ENCODE peak calls at places on chromosomes 4 and X, in seven cellular contexts. V is tibial artery, C is breast epithelium, N is right lobe of liver, D is testis, W is hepatocyte, M is fibroblast of lung. J is an unnamed sample.

GRCh38 chrX:110082156-110082555 is 79.2 kb downstream of the TMEM164 start:
- DNase-seq in C (no peak), M (peak; percentile 95), V (no peak), W (no peak), N (no peak), D (peak; percentile 13), J (no peak)

GRCh38 chr4:129561886-129562285 is 465.9 kb downstream of the C4orf33 start:
- DNase-seq in M (peak; percentile 52), C (no peak), V (no peak), N (no peak), W (no peak), D (no peak), J (no peak)

GRCh38 chrX:54237014-54237413 is 54.0 kb upstream of the FAM120C start:
- DNase-seq in W (no peak), V (no peak), D (no peak), C (no peak), M (no peak), N (no peak), J (no peak)

GRCh38 chr4:34046580-34046979 is 2197.7 kb downstream of the ARAP2 start:
- DNase-seq in C (no peak), N (no peak), V (no peak), M (peak; percentile 66), D (no peak), W (peak; percentile 13), J (no peak)

GRCh38 chr4:151581575-151581974 is 172.6 kb downstream of the FHIP1A start:
- DNase-seq in M (no peak), W (no peak), V (no peak), N (no peak), D (no peak), C (no peak), J (no peak)

GRCh38 chr4:13313856-13314255 is 170.3 kb downstream of the RAB28 start:
- DNase-seq in W (no peak), D (no peak), N (no peak), V (no peak), M (no peak), C (no peak), J (no peak)

GRCh38 chr4:114386637-114387233 is 211.9 kb upstream of the UGT8 start:
- DNase-seq in V (no peak), W (peak; percentile 53), C (no peak), M (peak; percentile 31), N (no peak), D (no peak), J (no peak)

GRCh38 chrX:154061801-154062200 is 35.7 kb downstream of the MECP2 start:
- DNase-seq in N (no peak), W (no peak), D (no peak), C (no peak), V (no peak), M (no peak), J (no peak)

GRCh38 chrX:1427756-1428155 is 25.0 kb downstream of the ASMTL start:
- DNase-seq in C (no peak), N (no peak), V (no peak), W (no peak), M (no peak), D (peak; percentile 8), J (peak; percentile 6)

GRCh38 chr4:121784975-121785374 is 16.1 kb upstream of the EXOSC9 start:
- DNase-seq in M (peak; percentile 98), W (no peak), D (no peak), C (peak; percentile 78), V (no peak), N (no peak), J (no peak)

GRCh38 chrX:149365061-149365460 is 140.0 kb downstream of the IDS start:
- DNase-seq in D (no peak), M (peak; percentile 78), V (no peak), C (no peak), W (no peak), N (no peak), J (no peak)

GRCh38 chr4:97498875-97499274 is 644.4 kb downstream of the STPG2 start:
- DNase-seq in N (no peak), C (no peak), D (no peak), V (no peak), W (peak; percentile 18), M (peak; percentile 91), J (no peak)

GRCh38 chr4:111074523-111075114 is 451.7 kb upstream of the PITX2 start:
- DNase-seq in W (no peak), N (no peak), D (no peak), C (no peak), V (no peak), M (no peak), J (peak; percentile 88)

GRCh38 chrX:8274166-8274565 is 103.1 kb upstream of the VCX2 start:
- DNase-seq in C (no peak), V (no peak), W (no peak), N (no peak), D (no peak), M (peak; percentile 45), J (no peak)

GRCh38 chr4:40621592-40622512 is 7.8 kb downstream of the RBM47 start:
- DNase-seq in C (peak; percentile 84), N (peak; percentile 85), V (peak; percentile 86), W (peak; percentile 79), M (peak; percentile 100), D (peak; percentile 59), J (no peak)

GRCh38 chr4:168483786-168484185 is 3.5 kb upstream of the DDX60L start:
- DNase-seq in W (no peak), D (no peak), C (no peak), N (no peak), V (no peak), M (peak; percentile 83), J (no peak)

GRCh38 chr4:128481752-128482480 is 194.3 kb upstream of the PGRMC2 start:
- DNase-seq in V (no peak), M (no peak), C (no peak), D (no peak), N (no peak), W (no peak), J (no peak)

GRCh38 chr4:87087015-87087920 is 133.2 kb downstream of the KLHL8 start:
- DNase-seq in M (no peak), V (no peak), C (no peak), D (no peak), W (no peak), N (no peak), J (no peak)

GRCh38 chrX:134026732-134027311 is 41.4 kb upstream of the GPC3 start:
- DNase-seq in W (peak; percentile 79), D (peak; percentile 46), C (peak; percentile 23), M (peak; percentile 5), V (peak; percentile 24), N (peak; percentile 46), J (peak; percentile 15)

GRCh38 chr4:182655321-182655720 is 261.9 kb downstream of the DCTD start:
- DNase-seq in C (no peak), M (no peak), W (no peak), V (no peak), D (no peak), N (no peak), J (no peak)

DNA sequence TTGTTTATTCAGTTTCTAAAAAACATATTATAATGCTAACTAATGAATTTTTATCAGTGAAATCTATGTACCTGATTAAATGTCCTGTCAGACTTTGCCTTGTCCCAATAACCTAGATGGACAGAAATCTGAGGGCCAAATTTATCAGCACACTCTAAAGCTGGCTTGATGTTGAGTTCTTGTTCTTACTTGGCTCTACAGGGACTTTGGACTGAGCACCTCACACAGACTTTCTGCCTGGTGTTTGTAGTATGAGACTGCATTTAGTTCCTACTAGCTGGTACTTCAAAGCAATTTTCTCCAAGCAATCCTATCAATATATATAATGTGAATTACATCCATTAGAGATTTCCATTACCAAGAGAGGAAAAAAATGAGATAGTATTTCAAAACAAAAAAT is 37.8 kb downstream of the INTS12 start:
- DNase-seq in W (peak; percentile 8), M (no peak), N (no peak), D (no peak), V (no peak), C (no peak), J (no peak)
- H3K27me3 ChIP-seq in W (no peaks in the 10 kb centered on the region), M (no peaks in the 10 kb centered on the region), N (no peaks in the 10 kb centered on the region), D (no peaks in the 10 kb centered on the region), V (no peaks in the 10 kb centered on the region), C (no peaks in the 10 kb centered on the region), J (no peaks in the 10 kb centered on the region)

DNA sequence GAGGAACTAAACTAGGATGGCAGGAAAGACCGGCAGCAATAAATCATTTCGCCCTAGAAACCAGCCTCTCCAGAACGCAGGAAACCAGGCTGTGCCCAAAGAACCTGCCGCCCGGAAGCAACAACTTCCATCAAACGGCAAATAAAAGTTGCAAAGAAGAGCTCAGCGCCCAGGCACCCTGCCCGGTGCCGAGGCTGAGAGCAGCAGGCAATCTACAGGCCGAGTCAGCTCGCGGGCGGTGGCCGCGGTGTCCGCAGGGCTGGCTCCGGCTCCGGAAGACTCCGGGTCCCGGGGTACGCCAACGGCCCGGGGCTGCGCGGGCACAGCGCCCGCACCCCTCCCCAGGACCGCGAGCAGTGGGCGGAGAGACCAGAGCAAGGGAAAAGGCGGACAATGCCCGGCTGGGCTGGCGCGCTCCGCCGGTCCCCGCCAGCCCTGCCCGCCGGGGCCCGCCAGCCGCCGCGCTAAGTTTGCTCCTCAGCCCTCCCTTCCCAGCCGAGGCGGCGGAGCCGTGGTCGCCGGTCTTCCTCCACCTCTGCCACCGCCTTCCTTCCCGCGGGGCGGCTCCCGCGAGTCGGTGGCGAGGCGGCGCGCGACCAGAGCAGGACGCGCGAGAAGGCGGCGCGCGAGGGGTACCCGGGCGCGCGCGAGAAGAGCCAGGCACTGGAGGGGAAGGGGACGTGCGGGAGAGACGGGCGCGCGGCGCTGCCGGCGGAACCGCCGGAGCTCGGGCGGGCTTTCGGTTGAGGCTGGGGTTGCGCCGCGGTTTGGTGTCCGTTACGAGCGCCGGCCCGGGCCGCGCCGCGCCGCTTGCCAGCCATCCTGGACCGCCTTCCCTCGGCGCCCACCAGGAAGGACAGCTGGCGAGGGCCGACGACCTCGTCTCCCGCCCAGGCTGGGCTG is 733 bp downstream of the FRYL start:
- DNase-seq in W (peak; percentile 85), C (peak; percentile 27), V (peak; percentile 51), D (peak; percentile 59), N (peak; percentile 70), M (peak; percentile 62), J (peak; percentile 55)
- TF ChIP-seq CTCF in W (peak; percentile 16), C (no peak), V (no peak), D (no peak), N (no peak), M (no peak), J (peak; percentile 33)

GRCh38 chr4:17665346-17665745 is 50.9 kb downstream of the MED28 start:
- DNase-seq in C (no peak), D (no peak), N (no peak), V (no peak), W (no peak), M (no peak), J (no peak)

GRCh38 chr4:17667253-17667652 is 52.8 kb downstream of the MED28 start:
- DNase-seq in V (no peak), C (no peak), D (no peak), N (no peak), W (no peak), M (no peak), J (no peak)

GRCh38 chr4:17665852-17666251 is 51.4 kb downstream of the MED28 start:
- DNase-seq in W (no peak), V (no peak), C (no peak), N (no peak), M (no peak), D (no peak), J (no peak)

GRCh38 chr4:17662694-17663093 is 48.3 kb downstream of the MED28 start:
- DNase-seq in W (no peak), V (no peak), M (peak; percentile 41), C (no peak), D (no peak), N (no peak), J (no peak)

GRCh38 chr4:17664755-17665154 is 50.3 kb downstream of the MED28 start:
- DNase-seq in V (no peak), W (no peak), D (no peak), N (no peak), M (no peak), C (no peak), J (no peak)
- H3K27me3 ChIP-seq in V (no peaks in the 10 kb centered on the region), W (no peaks in the 10 kb centered on the region), D (no peaks in the 10 kb centered on the region), N (no peaks in the 10 kb centered on the region), M (peaks cover 2% of the 10 kb centered on the region), C (no peaks in the 10 kb centered on the region), J (no peaks in the 10 kb centered on the region)

GRCh38 chr4:100311181-100311580 is 120.9 kb upstream of the DDIT4L start:
- DNase-seq in N (no peak), C (no peak), W (peak; percentile 13), M (no peak), D (peak; percentile 19), V (no peak), J (peak; percentile 26)
- TF ChIP-seq CTCF in N (no peak), C (no peak), W (no peak), M (no peak), D (no peak), V (no peak), J (peak; percentile 43)

J was measured in WERI-Rb-1.